ENCODE peak calls at places on chromosomes 7 and 10, in four cellular contexts. L, A, I and E are unnamed samples.
A peak's percentile ranks its signal among the peaks of the same experiment; 100 is the strongest.

GRCh38 chr10:116316533-116316932 is 7.7 kb upstream of the CCDC172 start:
- DNase-seq in L (no peak), A (peak; percentile 36), I (no peak), E (no peak)

GRCh38 chr7:140506788-140507464 is 27.6 kb upstream of the MKRN1 start:
- DNase-seq in L (no peak), A (peak; percentile 60), I (no peak), E (no peak)

GRCh38 chr10:131495224-131495623 is 183.7 kb upstream of the TCERG1L start:
- DNase-seq in L (no peak), A (no peak), I (no peak), E (no peak)

GRCh38 chr7:27739301-27739913 is 555 bp upstream of the TAX1BP1 start:
- DNase-seq in L (no peak), A (no peak), I (no peak), E (no peak)

GRCh38 chr10:29411666-29412335 is 122.9 kb downstream of the LYZL1 start:
- DNase-seq in L (no peak), A (no peak), I (no peak), E (no peak)

GRCh38 chr10:84306751-84307384 is 21.5 kb upstream of the CCSER2 start:
- DNase-seq in L (no peak), A (no peak), I (no peak), E (no peak)

GRCh38 chr7:39952791-39953190 is 2.7 kb downstream of the CDK13 start:
- DNase-seq in L (no peak), A (no peak), I (no peak), E (no peak)

GRCh38 chr10:68831961-68832455 is 4.7 kb downstream of the STOX1 start:
- DNase-seq in L (no peak), A (peak; percentile 23), I (no peak), E (no peak)

GRCh38 chr7:2159176-2159520 is 73.6 kb downstream of the MAD1L1 start:
- DNase-seq in L (peak; percentile 57), A (peak; percentile 20), I (no peak), E (no peak)

GRCh38 chr10:35306852-35307251 is 29.5 kb upstream of the CCNY start:
- DNase-seq in L (no peak), A (no peak), I (no peak), E (no peak)

GRCh38 chr10:55627526-55628170 is 733.4 kb downstream of the ZWINT start:
- DNase-seq in L (no peak), A (peak; percentile 66), I (no peak), E (no peak)

GRCh38 chr10:5551531-5552375 is 27.0 kb downstream of the CALML3 start:
- DNase-seq in L (peak; percentile 85), A (no peak), I (no peak), E (no peak)

GRCh38 chr7:18013936-18014335 is 13.7 kb downstream of the PRPS1L1 start:
- DNase-seq in L (no peak), A (no peak), I (no peak), E (no peak)

GRCh38 chr10:78407009-78407711 is 373.5 kb downstream of the RPS24 start:
- DNase-seq in L (peak; percentile 82), A (peak; percentile 97), I (peak; percentile 50), E (peak; percentile 53)

GRCh38 chr7:10122573-10123100 is 851.0 kb upstream of the PHF14 start:
- DNase-seq in L (no peak), A (peak; percentile 75), I (no peak), E (no peak)